ENCODE peak calls at places on chromosomes 5 and 9, in six cellular contexts. One of them, this sample, is unnamed. For H3K36me3, the result is how much of the 10 kb centered on the place peaks cover.

GRCh38 chr5:145681686-145682085 is 153.5 kb downstream of the PRELID2 start:
- DNase-seq in H1: no peak
- DNase-seq in upper lobe of left lung: no peak
- DNase-seq in GM23338: peak
- DNase-seq in endothelial cell of umbilical vein: peak
- DNase-seq in SK-N-SH: peak
- DNase-seq in this sample: no peak

GRCh38 chr9:134995792-134996120 is 78.0 kb upstream of the FCN1 start:
- DNase-seq in H1: no peak
- DNase-seq in upper lobe of left lung: no peak
- DNase-seq in GM23338: no peak
- DNase-seq in endothelial cell of umbilical vein: no peak
- DNase-seq in SK-N-SH: no peak
- DNase-seq in this sample: no peak

GRCh38 chr9:92592537-92592936 is 56.7 kb upstream of the ECM2 start:
- DNase-seq in H1: no peak
- DNase-seq in upper lobe of left lung: no peak
- DNase-seq in GM23338: no peak
- DNase-seq in endothelial cell of umbilical vein: no peak
- DNase-seq in SK-N-SH: no peak
- DNase-seq in this sample: no peak

GRCh38 chr5:31270396-31270795 is 76.9 kb downstream of the CDH6 start:
- DNase-seq in H1: no peak
- DNase-seq in upper lobe of left lung: no peak
- DNase-seq in GM23338: peak
- DNase-seq in endothelial cell of umbilical vein: peak
- DNase-seq in SK-N-SH: peak
- DNase-seq in this sample: no peak

GRCh38 chr9:127116946-127117345 is 5.5 kb downstream of the ANGPTL2 start:
- DNase-seq in H1: no peak
- DNase-seq in upper lobe of left lung: no peak
- DNase-seq in GM23338: no peak
- DNase-seq in endothelial cell of umbilical vein: no peak
- DNase-seq in SK-N-SH: no peak
- DNase-seq in this sample: no peak

GRCh38 chr9:135746565-135746964 is 44.6 kb downstream of the KCNT1 start:
- DNase-seq in H1: no peak
- DNase-seq in upper lobe of left lung: peak
- DNase-seq in GM23338: no peak
- DNase-seq in endothelial cell of umbilical vein: no peak
- DNase-seq in SK-N-SH: no peak
- DNase-seq in this sample: no peak

GRCh38 chr9:72615931-72616330 is 94.5 kb downstream of the TMC1 start:
- DNase-seq in H1: no peak
- DNase-seq in upper lobe of left lung: no peak
- DNase-seq in GM23338: no peak
- DNase-seq in endothelial cell of umbilical vein: no peak
- DNase-seq in SK-N-SH: no peak
- DNase-seq in this sample: no peak

GRCh38 chr9:130189840-130190239 is 17.6 kb downstream of the NCS1 start:
- DNase-seq in H1: no peak
- DNase-seq in upper lobe of left lung: no peak
- DNase-seq in GM23338: no peak
- DNase-seq in endothelial cell of umbilical vein: no peak
- DNase-seq in SK-N-SH: no peak
- DNase-seq in this sample: no peak

GRCh38 chr5:123512631-123513461 is 869 bp downstream of the CSNK1G3 start:
- DNase-seq in H1: no peak
- DNase-seq in upper lobe of left lung: peak
- DNase-seq in GM23338: peak
- DNase-seq in endothelial cell of umbilical vein: peak
- DNase-seq in SK-N-SH: peak
- DNase-seq in this sample: peak

GRCh38 chr9:16521868-16522381 is 348.5 kb downstream of the BNC2 start:
- DNase-seq in H1: no peak
- DNase-seq in upper lobe of left lung: no peak
- DNase-seq in GM23338: no peak
- DNase-seq in endothelial cell of umbilical vein: peak
- DNase-seq in SK-N-SH: peak
- DNase-seq in this sample: no peak

GRCh38 chr5:149140197-149141002 is 893 bp upstream of the ABLIM3 start:
- DNase-seq in H1: no peak
- DNase-seq in upper lobe of left lung: no peak
- DNase-seq in GM23338: no peak
- DNase-seq in endothelial cell of umbilical vein: no peak
- DNase-seq in SK-N-SH: no peak
- DNase-seq in this sample: no peak

GRCh38 chr9:69027355-69028097 is 8.0 kb upstream of the FXN start:
- DNase-seq in H1: no peak
- DNase-seq in upper lobe of left lung: no peak
- DNase-seq in GM23338: peak
- DNase-seq in endothelial cell of umbilical vein: peak
- DNase-seq in SK-N-SH: peak
- DNase-seq in this sample: no peak

GRCh38 chr9:128470560-128470959 is 14.8 kb downstream of the ODF2 start:
- DNase-seq in H1: no peak
- DNase-seq in upper lobe of left lung: no peak
- DNase-seq in GM23338: no peak
- DNase-seq in endothelial cell of umbilical vein: no peak
- DNase-seq in SK-N-SH: no peak
- DNase-seq in this sample: no peak

GRCh38 chr9:517993-518392 is 303.3 kb downstream of the DOCK8 start:
- DNase-seq in H1: no peak
- DNase-seq in upper lobe of left lung: no peak
- DNase-seq in GM23338: no peak
- DNase-seq in endothelial cell of umbilical vein: no peak
- DNase-seq in SK-N-SH: no peak
- DNase-seq in this sample: no peak

GRCh38 chr9:14309403-14309802 is 4.5 kb downstream of the NFIB start:
- DNase-seq in H1: no peak
- DNase-seq in upper lobe of left lung: no peak
- DNase-seq in GM23338: no peak
- DNase-seq in endothelial cell of umbilical vein: peak
- DNase-seq in SK-N-SH: peak
- DNase-seq in this sample: no peak

GRCh38 chr5:68406767-68407232 is 191.2 kb downstream of the PIK3R1 start:
- DNase-seq in H1: no peak
- DNase-seq in upper lobe of left lung: no peak
- DNase-seq in GM23338: no peak
- DNase-seq in endothelial cell of umbilical vein: no peak
- DNase-seq in SK-N-SH: peak
- DNase-seq in this sample: peak

GRCh38 chr9:120555884-120556283 is 24.1 kb downstream of the CDK5RAP2 start:
- DNase-seq in H1: no peak
- DNase-seq in upper lobe of left lung: no peak
- DNase-seq in GM23338: no peak
- DNase-seq in endothelial cell of umbilical vein: no peak
- DNase-seq in SK-N-SH: no peak
- DNase-seq in this sample: no peak
- TF ChIP-seq CTCF in H1: no peak
- TF ChIP-seq CTCF in upper lobe of left lung: no peak
- TF ChIP-seq CTCF in GM23338: no peak
- TF ChIP-seq CTCF in endothelial cell of umbilical vein: no peak
- TF ChIP-seq CTCF in SK-N-SH: no peak
- TF ChIP-seq CTCF in this sample: no peak

DNA sequence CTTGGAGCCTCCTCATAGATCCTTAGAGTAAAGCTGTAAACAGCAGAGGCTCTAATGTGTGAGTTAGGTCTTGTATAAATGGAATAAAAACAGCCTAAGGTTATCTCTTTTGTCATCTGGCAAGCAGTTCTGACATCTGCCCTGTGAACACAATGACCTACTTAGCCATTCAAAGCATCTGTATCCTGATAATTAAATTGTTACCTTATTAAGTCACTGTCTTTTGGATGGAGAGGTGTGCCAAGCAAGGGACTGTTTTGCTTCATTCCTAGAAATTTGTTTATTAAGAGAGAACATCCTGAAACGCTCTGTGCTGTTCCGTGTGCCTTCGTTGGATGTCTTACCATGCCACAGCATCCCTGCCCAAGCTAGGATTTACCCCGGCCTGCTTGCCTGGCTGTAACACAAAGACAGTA is 1.5 kb downstream of the LSM11 start:
- DNase-seq in H1: no peak
- DNase-seq in upper lobe of left lung: no peak
- DNase-seq in GM23338: no peak
- DNase-seq in endothelial cell of umbilical vein: peak
- DNase-seq in SK-N-SH: peak
- DNase-seq in this sample: no peak
- TF ChIP-seq POLR2AphosphoS5 in H1: no peak
- TF ChIP-seq POLR2AphosphoS5 in upper lobe of left lung: no peak
- TF ChIP-seq POLR2AphosphoS5 in GM23338: no peak
- TF ChIP-seq POLR2AphosphoS5 in endothelial cell of umbilical vein: no peak
- TF ChIP-seq POLR2AphosphoS5 in SK-N-SH: no peak
- TF ChIP-seq POLR2AphosphoS5 in this sample: no peak

GRCh38 chr9:113184089-113184488 is 33.3 kb downstream of the SLC31A2 start:
- DNase-seq in H1: no peak
- DNase-seq in upper lobe of left lung: no peak
- DNase-seq in GM23338: no peak
- DNase-seq in endothelial cell of umbilical vein: no peak
- DNase-seq in SK-N-SH: no peak
- DNase-seq in this sample: no peak

GRCh38 chr9:113184509-113184908 is 33.7 kb downstream of the SLC31A2 start:
- DNase-seq in H1: no peak
- DNase-seq in upper lobe of left lung: no peak
- DNase-seq in GM23338: no peak
- DNase-seq in endothelial cell of umbilical vein: no peak
- DNase-seq in SK-N-SH: no peak
- DNase-seq in this sample: no peak

GRCh38 chr9:113179839-113180238 is 29.0 kb downstream of the SLC31A2 start:
- DNase-seq in H1: no peak
- DNase-seq in upper lobe of left lung: no peak
- DNase-seq in GM23338: no peak
- DNase-seq in endothelial cell of umbilical vein: no peak
- DNase-seq in SK-N-SH: no peak
- DNase-seq in this sample: no peak

GRCh38 chr9:113178087-113178486 is 27.3 kb downstream of the SLC31A2 start:
- DNase-seq in H1: no peak
- DNase-seq in upper lobe of left lung: no peak
- DNase-seq in GM23338: no peak
- DNase-seq in endothelial cell of umbilical vein: no peak
- DNase-seq in SK-N-SH: no peak
- DNase-seq in this sample: no peak

DNA sequence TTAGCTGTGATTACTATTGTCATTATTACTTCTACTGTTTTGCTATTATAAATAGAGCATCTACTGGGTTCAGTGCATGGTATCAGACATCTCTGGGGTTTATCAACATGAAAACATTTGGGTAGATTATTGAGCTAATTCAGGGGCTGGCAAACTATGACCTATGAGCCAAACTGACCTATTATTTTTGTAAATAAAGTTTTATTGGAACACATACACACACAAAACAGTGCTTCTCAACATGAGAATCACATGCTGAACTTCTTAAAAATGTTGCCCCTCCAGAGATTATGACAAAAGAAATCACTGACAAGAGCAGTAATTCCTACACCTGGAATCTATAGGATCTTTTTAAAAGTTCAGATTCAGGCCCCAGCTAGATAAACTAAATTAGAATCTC is 30.4 kb downstream of the SLC31A2 start:
- DNase-seq in H1: no peak
- DNase-seq in upper lobe of left lung: no peak
- DNase-seq in GM23338: no peak
- DNase-seq in endothelial cell of umbilical vein: no peak
- DNase-seq in SK-N-SH: no peak
- DNase-seq in this sample: no peak
- H3K36me3 ChIP-seq in H1: under half
- H3K36me3 ChIP-seq in upper lobe of left lung: half or more
- H3K36me3 ChIP-seq in GM23338: under half
- H3K36me3 ChIP-seq in endothelial cell of umbilical vein: under half
- H3K36me3 ChIP-seq in SK-N-SH: under half
- H3K36me3 ChIP-seq in this sample: under half

GRCh38 chr9:19102631-19103345 is at the start of gene HAUS6:
- DNase-seq in H1: peak
- DNase-seq in upper lobe of left lung: peak
- DNase-seq in GM23338: peak
- DNase-seq in endothelial cell of umbilical vein: peak
- DNase-seq in SK-N-SH: peak
- DNase-seq in this sample: peak
- TF ChIP-seq CTCF in H1: peak
- TF ChIP-seq CTCF in upper lobe of left lung: peak
- TF ChIP-seq CTCF in GM23338: no peak
- TF ChIP-seq CTCF in endothelial cell of umbilical vein: peak
- TF ChIP-seq CTCF in SK-N-SH: no peak
- TF ChIP-seq CTCF in this sample: peak

DNA sequence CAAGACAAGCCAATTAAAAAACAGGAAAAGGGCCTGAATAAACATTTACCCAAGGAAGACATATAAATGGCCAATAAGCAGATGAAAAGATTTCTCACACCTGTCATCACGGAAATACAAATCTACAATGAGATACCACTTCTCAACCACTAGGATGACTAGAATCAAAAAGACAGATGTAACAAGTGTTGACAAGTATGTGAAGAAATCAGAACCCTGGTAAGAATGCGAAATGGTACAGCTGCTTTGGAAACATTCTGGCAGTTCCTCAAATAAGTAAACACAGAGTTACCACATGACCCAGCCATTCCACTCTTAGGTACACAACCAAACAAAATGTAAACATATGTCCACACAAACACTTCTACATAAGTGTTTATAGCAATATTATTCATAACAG is 32.5 kb downstream of the LEAP2 start:
- DNase-seq in H1: no peak
- DNase-seq in upper lobe of left lung: no peak
- DNase-seq in GM23338: peak
- DNase-seq in endothelial cell of umbilical vein: peak
- DNase-seq in SK-N-SH: no peak
- DNase-seq in this sample: no peak
- TF ChIP-seq POLR2AphosphoS5 in H1: no peak
- TF ChIP-seq POLR2AphosphoS5 in upper lobe of left lung: no peak
- TF ChIP-seq POLR2AphosphoS5 in GM23338: no peak
- TF ChIP-seq POLR2AphosphoS5 in endothelial cell of umbilical vein: no peak
- TF ChIP-seq POLR2AphosphoS5 in SK-N-SH: no peak
- TF ChIP-seq POLR2AphosphoS5 in this sample: no peak

DNA sequence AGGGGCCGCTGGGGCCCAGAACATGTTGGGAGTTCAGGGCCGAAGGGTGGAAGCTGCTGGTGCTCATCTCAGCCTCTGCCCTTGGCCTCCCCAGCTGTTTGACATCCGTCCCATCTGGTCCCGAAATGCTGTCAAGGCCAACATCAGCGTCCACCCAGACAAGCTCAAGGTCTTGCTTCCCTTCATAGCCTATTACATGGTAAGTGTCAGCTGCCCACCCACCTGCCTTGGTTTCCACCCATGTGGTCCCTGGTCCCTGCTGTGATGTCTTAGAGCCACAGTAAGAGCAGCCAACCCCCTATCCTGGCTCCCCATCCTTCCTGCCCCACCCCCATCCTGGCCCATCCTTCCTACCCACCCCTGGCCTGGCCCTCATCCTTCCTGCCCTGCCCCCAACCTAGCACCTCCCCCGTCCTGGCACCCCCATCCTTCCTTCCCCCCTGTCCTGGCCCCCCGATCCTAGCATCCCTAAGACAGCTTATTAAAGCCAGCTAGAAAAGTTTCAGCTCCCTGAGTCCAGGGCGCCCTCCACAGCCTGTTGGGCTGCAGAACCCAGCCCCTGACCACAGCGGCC is 9.7 kb upstream of the CEL start:
- DNase-seq in H1: no peak
- DNase-seq in upper lobe of left lung: no peak
- DNase-seq in GM23338: no peak
- DNase-seq in endothelial cell of umbilical vein: no peak
- DNase-seq in SK-N-SH: no peak
- DNase-seq in this sample: no peak
- H3K36me3 ChIP-seq in H1: under half
- H3K36me3 ChIP-seq in upper lobe of left lung: half or more
- H3K36me3 ChIP-seq in GM23338: under half
- H3K36me3 ChIP-seq in endothelial cell of umbilical vein: under half
- H3K36me3 ChIP-seq in SK-N-SH: under half
- H3K36me3 ChIP-seq in this sample: half or more

GRCh38 chr5:142324377-142324870 is 397 bp downstream of the SPRY4 start:
- DNase-seq in H1: no peak
- DNase-seq in upper lobe of left lung: peak
- DNase-seq in GM23338: no peak
- DNase-seq in endothelial cell of umbilical vein: no peak
- DNase-seq in SK-N-SH: peak
- DNase-seq in this sample: no peak
- TF ChIP-seq CTCF in H1: no peak
- TF ChIP-seq CTCF in upper lobe of left lung: no peak
- TF ChIP-seq CTCF in GM23338: peak
- TF ChIP-seq CTCF in endothelial cell of umbilical vein: peak
- TF ChIP-seq CTCF in SK-N-SH: peak
- TF ChIP-seq CTCF in this sample: peak

This sample was measured in spleen.